ENCODE peak calls at places on chromosome 4, in five cellular contexts. T, B, R, O and E are unnamed samples.

GRCh38 chr4:26860922-26861433 is 337 bp downstream of the STIM2 start:
- DNase-seq in T (peak; percentile 79), B (peak; percentile 33), R (peak; percentile 44), O (no peak), E (peak; percentile 76)

GRCh38 chr4:77126844-77127614 is 30.0 kb upstream of the CCNG2 start:
- DNase-seq in T (no peak), B (no peak), R (no peak), O (no peak), E (no peak)

GRCh38 chr4:43651991-43652390 is 759.5 kb downstream of the GRXCR1 start:
- DNase-seq in T (no peak), B (no peak), R (no peak), O (no peak), E (no peak)

GRCh38 chr4:109649872-109650271 is 53.4 kb downstream of the CASP6 start:
- DNase-seq in T (no peak), B (no peak), R (no peak), O (no peak), E (no peak)

GRCh38 chr4:154877110-154877760 is 96.2 kb downstream of the RBM46 start:
- DNase-seq in T (no peak), B (no peak), R (peak; percentile 32), O (peak; percentile 6), E (no peak)

GRCh38 chr4:122764808-122765189 is 32.3 kb downstream of the BBS12 start:
- DNase-seq in T (no peak), B (no peak), R (peak; percentile 92), O (peak; percentile 44), E (no peak)

GRCh38 chr4:155564086-155564485 is 102.6 kb upstream of the GUCY1A1 start:
- DNase-seq in T (no peak), B (no peak), R (no peak), O (no peak), E (no peak)

GRCh38 chr4:102526532-102526931 is 25.4 kb downstream of the NFKB1 start:
- DNase-seq in T (no peak), B (no peak), R (no peak), O (no peak), E (no peak)

GRCh38 chr4:6727081-6727942 is 11.3 kb downstream of the BLOC1S4 start:
- DNase-seq in T (no peak), B (no peak), R (no peak), O (no peak), E (no peak)

GRCh38 chr4:53313510-53313909 is 52.4 kb downstream of the SCFD2 start:
- DNase-seq in T (no peak), B (no peak), R (peak; percentile 44), O (no peak), E (no peak)

GRCh38 chr4:8391972-8392371 is 48.6 kb downstream of the ACOX3 start:
- DNase-seq in T (peak; percentile 91), B (peak; percentile 22), R (peak; percentile 89), O (peak; percentile 96), E (no peak)

GRCh38 chr4:78876568-78877320 is 62.5 kb downstream of the PAQR3 start:
- DNase-seq in T (no peak), B (no peak), R (peak; percentile 71), O (no peak), E (no peak)

GRCh38 chr4:87316961-87317360 is 5.7 kb downstream of the HSD17B13 start:
- DNase-seq in T (no peak), B (no peak), R (no peak), O (no peak), E (no peak)

GRCh38 chr4:78671812-78672440 is 104.2 kb upstream of the BMP2K start:
- DNase-seq in T (no peak), B (no peak), R (no peak), O (no peak), E (no peak)

GRCh38 chr4:52726821-52727580 is 24.2 kb downstream of the ERVMER34-1 start:
- DNase-seq in T (no peak), B (no peak), R (no peak), O (no peak), E (no peak)

GRCh38 chr4:165992263-165992662 is 119.2 kb downstream of the TLL1 start:
- DNase-seq in T (no peak), B (no peak), R (no peak), O (no peak), E (no peak)

GRCh38 chr4:107832275-107832807 is 7.6 kb downstream of the SGMS2 start:
- DNase-seq in T (no peak), B (no peak), R (no peak), O (no peak), E (no peak)

GRCh38 chr4:55920571-55920970 is 28.2 kb upstream of the CEP135 start:
- DNase-seq in T (no peak), B (no peak), R (no peak), O (no peak), E (no peak)

GRCh38 chr4:24922416-24922815 is 9.6 kb upstream of the CCDC149 start:
- DNase-seq in T (no peak), B (no peak), R (peak; percentile 56), O (no peak), E (no peak)

GRCh38 chr4:5003372-5003857 is 15.8 kb downstream of the CYTL1 start:
- DNase-seq in T (no peak), B (no peak), R (no peak), O (no peak), E (no peak)

GRCh38 chr4:148091896-148092295 is 350.3 kb downstream of the NR3C2 start:
- DNase-seq in T (no peak), B (no peak), R (no peak), O (no peak), E (no peak)

GRCh38 chr4:130131536-130131935 is 1035.6 kb downstream of the C4orf33 start:
- DNase-seq in T (no peak), B (no peak), R (no peak), O (no peak), E (no peak)

GRCh38 chr4:41883988-41884737 is 51.1 kb upstream of the TMEM33 start:
- DNase-seq in T (no peak), B (no peak), R (no peak), O (no peak), E (peak; percentile 76)

GRCh38 chr4:142314183-142314582 is 531.9 kb downstream of the INPP4B start:
- DNase-seq in T (no peak), B (no peak), R (no peak), O (no peak), E (no peak)

GRCh38 chr4:84673475-84674230 is 90.7 kb downstream of the CDS1 start:
- DNase-seq in T (no peak), B (no peak), R (peak; percentile 92), O (peak; percentile 76), E (no peak)

DNA sequence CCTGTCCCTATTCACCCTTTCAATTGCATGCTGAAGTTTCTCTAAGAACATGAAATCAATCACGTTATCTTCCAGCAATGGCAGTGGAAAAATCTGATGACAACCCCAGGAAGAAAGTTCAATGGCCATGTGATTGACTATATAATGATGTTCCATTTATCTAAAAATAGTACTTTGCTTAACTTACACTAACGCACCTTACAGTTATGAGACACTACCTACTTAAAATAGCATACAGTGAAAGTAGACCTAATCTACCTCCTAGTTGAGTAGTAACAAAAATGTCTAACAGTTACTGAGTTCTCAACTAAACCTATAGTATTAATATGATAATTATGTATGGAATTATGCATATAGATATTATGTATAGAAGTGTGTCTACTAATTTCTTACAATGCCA is 28.6 kb upstream of the PGM2 start:
- DNase-seq in T (no peak), B (no peak), R (no peak), O (no peak), E (no peak)
- TF ChIP-seq CTCF in T (no peak), B (no peak), R (no peak), O (no peak), E (no peak)

GRCh38 chr4:128286474-128287158 is 997 bp downstream of the PGRMC2 start:
- DNase-seq in T (no peak), B (peak; percentile 25), R (peak; percentile 61), O (peak; percentile 71), E (no peak)
- TF ChIP-seq POLR2A in T (no peak), B (peak; percentile 65), R (peak; percentile 58), O (no peak), E (no peak)

GRCh38 chr4:106809083-106809482 is 227.0 kb downstream of the DKK2 start:
- DNase-seq in T (no peak), B (no peak), R (peak; percentile 25), O (peak; percentile 66), E (no peak)
- TF ChIP-seq CTCF in T (peak; percentile 38), B (peak; percentile 21), R (peak; percentile 30), O (peak; percentile 30), E (no peak)

DNA sequence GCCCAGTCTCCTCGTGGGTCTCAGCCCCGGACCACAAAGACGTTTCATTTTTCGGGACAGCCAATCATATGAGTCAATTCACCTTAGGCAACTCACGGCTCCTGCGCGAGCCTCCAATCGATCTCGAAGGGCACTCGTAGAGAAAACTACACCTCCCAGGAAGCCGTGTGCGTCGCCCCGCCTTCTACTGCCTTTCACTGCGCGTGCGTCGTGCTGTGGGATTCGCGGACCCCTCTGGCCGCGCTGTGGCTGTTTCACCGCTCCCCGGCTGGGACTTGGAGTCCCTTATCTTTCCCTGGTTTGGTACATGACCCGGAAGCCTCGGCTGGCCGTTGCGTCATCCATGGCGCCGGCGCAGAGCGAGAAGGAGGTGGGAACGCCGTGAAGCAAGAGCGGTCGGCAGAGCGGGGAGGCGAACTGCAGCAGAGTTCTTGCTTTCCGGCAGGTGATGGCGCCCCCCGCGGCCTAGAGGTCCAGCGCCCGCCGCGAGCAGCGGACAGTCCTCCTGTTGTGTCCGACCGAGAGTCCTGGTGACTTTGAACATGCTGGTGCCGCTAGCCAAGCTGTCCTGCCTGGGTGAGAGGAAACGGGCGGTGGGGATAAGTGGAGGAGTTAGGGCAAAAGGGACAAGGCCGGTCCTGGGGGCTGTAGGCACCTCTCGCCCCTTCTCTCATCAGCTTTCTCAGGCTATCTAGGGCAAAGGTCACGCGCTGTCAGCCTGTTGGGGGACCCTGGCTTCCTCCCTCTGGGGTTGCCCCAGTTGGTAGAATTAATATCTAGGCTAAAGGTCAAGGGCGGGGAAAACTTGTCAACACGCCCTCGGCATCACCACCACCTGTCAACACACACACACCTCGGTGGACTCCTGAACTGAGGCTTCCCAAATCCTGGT is at the start of gene ETFDH:
- DNase-seq in T (peak; percentile 100), B (peak; percentile 97), R (peak; percentile 99), O (peak; percentile 100), E (peak; percentile 99)
- TF ChIP-seq POLR2A in T (peak; percentile 43), B (peak; percentile 91), R (no peak), O (no peak), E (peak; percentile 95)

GRCh38 chr4:1614502-1614853 is 69.6 kb downstream of the FAM53A start:
- DNase-seq in T (no peak), B (no peak), R (no peak), O (no peak), E (no peak)
- TF ChIP-seq CTCF in T (no peak), B (no peak), R (no peak), O (no peak), E (no peak)

DNA sequence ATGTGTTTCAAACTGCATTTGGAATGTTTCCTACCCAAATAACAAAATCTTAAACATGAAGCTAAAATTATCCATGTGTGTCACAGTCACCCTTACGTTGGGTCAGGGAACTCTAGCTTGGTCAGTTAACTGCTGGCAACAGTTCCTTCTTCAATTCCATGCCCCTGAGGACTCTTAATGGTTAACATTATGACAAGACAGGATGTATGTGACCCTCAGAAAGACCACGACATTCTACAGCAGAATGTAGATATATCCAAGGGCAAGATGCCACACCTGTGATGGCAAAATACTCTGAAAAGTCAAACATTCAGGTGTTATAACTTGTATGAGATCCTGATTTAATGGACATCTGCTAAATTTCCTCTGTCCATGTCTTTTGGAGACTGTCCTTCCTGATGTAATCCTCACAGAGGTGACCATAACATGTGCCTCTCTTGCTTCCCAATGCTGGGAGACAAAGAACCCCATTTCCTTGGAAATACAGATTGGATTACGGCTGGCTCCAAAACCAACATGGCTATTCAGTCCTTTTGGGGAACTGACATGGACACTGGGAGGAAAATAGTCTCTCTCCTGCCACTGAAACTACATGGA is 39.1 kb downstream of the YTHDC1 start:
- DNase-seq in T (no peak), B (no peak), R (no peak), O (no peak), E (no peak)
- TF ChIP-seq POLR2A in T (no peak), B (no peak), R (no peak), O (no peak), E (no peak)

GRCh38 chr4:20249333-20249732 is 2.4 kb upstream of the SLIT2 start:
- DNase-seq in T (no peak), B (no peak), R (peak; percentile 69), O (peak; percentile 57), E (no peak)
- TF ChIP-seq CTCF in T (no peak), B (peak; percentile 26), R (peak; percentile 64), O (peak; percentile 35), E (peak; percentile 40)